ENCODE peak calls at places on chromosome 4, in eight cellular contexts. Z, B, K, C, F, U, I and H are unnamed samples.

GRCh38 chr4:3725936-3726895 is 40.0 kb upstream of the ADRA2C start:
- DNase-seq in K (no peak), B (no peak), C (peak; percentile 52), U (no peak), F (no peak), Z (no peak), I (no peak), H (no peak)

GRCh38 chr4:7652451-7652871 is 217.7 kb upstream of the PSAPL1 start:
- DNase-seq in F (no peak), Z (no peak), I (no peak), B (no peak), C (no peak), U (no peak), K (no peak), H (no peak)

GRCh38 chr4:43564107-43564506 is 671.6 kb downstream of the GRXCR1 start:
- DNase-seq in B (no peak), F (no peak), C (no peak), U (no peak), Z (no peak), K (no peak), I (no peak), H (no peak)

GRCh38 chr4:15341733-15342300 is 86.0 kb upstream of the C1QTNF7 start:
- DNase-seq in Z (no peak), I (no peak), B (no peak), F (no peak), K (no peak), C (no peak), U (no peak), H (no peak)

GRCh38 chr4:183444953-183445543 is 612 bp downstream of the CDKN2AIP start:
- DNase-seq in B (peak; percentile 11), C (peak; percentile 53), K (no peak), U (peak; percentile 80), I (no peak), Z (peak; percentile 7), F (peak; percentile 49), H (no peak)

GRCh38 chr4:159191989-159192388 is 89.1 kb downstream of the RAPGEF2 start:
- DNase-seq in C (peak; percentile 92), B (peak; percentile 76), F (no peak), K (no peak), I (no peak), Z (peak; percentile 83), U (no peak), H (peak; percentile 16)

GRCh38 chr4:10023806-10024205 is 2.5 kb upstream of the SLC2A9 start:
- DNase-seq in F (peak; percentile 56), K (no peak), Z (peak; percentile 10), C (no peak), U (no peak), I (no peak), B (peak; percentile 72), H (no peak)

GRCh38 chr4:152464030-152464823 is 71.7 kb downstream of the FBXW7 start:
- DNase-seq in U (no peak), C (peak; percentile 57), B (no peak), K (no peak), Z (no peak), I (no peak), F (no peak), H (no peak)

GRCh38 chr4:95304898-95305297 is 243.9 kb downstream of the UNC5C start:
- DNase-seq in Z (no peak), U (no peak), I (no peak), K (no peak), C (peak; percentile 42), B (peak; percentile 71), F (no peak), H (no peak)

GRCh38 chr4:44186850-44187246 is 261.8 kb downstream of the KCTD8 start:
- DNase-seq in B (no peak), I (no peak), C (no peak), U (no peak), Z (no peak), F (no peak), K (no peak), H (no peak)

GRCh38 chr4:23305026-23305425 is 584.8 kb downstream of the PPARGC1A start:
- DNase-seq in U (no peak), Z (peak; percentile 0), K (no peak), B (peak; percentile 17), C (no peak), F (no peak), I (no peak), H (no peak)

GRCh38 chr4:165972747-165973146 is 99.7 kb downstream of the TLL1 start:
- DNase-seq in C (no peak), F (no peak), I (no peak), K (no peak), U (no peak), B (peak; percentile 93), Z (no peak), H (no peak)

GRCh38 chr4:1412376-1413220 is 6.4 kb upstream of the NKX1-1 start:
- DNase-seq in U (no peak), B (no peak), F (peak; percentile 32), C (no peak), K (no peak), Z (no peak), I (no peak), H (no peak)

GRCh38 chr4:142435599-142436235 is 410.4 kb downstream of the INPP4B start:
- DNase-seq in K (no peak), C (peak; percentile 93), I (no peak), Z (no peak), F (no peak), B (no peak), U (no peak), H (no peak)

GRCh38 chr4:118352843-118353373 is at the start of gene PRSS12:
- DNase-seq in B (peak; percentile 54), C (peak; percentile 89), Z (peak; percentile 59), K (peak; percentile 15), U (peak; percentile 84), F (peak; percentile 59), I (peak; percentile 63), H (no peak)

GRCh38 chr4:123616970-123617392 is 220.4 kb downstream of the SPRY1 start:
- DNase-seq in I (peak; percentile 83), K (no peak), Z (peak; percentile 34), C (peak; percentile 74), U (no peak), F (peak; percentile 89), B (no peak), H (peak; percentile 0)

GRCh38 chr4:5812506-5813229 is 80.2 kb downstream of the CRMP1 start:
- DNase-seq in U (no peak), C (peak; percentile 82), K (no peak), I (peak; percentile 8), F (no peak), B (peak; percentile 64), Z (peak; percentile 84), H (peak; percentile 6)

GRCh38 chr4:13525606-13526281 is 18.6 kb downstream of the NKX3-2 start:
- DNase-seq in F (no peak), I (no peak), K (no peak), C (no peak), Z (no peak), B (no peak), U (no peak), H (no peak)

GRCh38 chr4:148097811-148098210 is 344.4 kb downstream of the NR3C2 start:
- DNase-seq in U (no peak), C (no peak), B (no peak), I (no peak), K (no peak), Z (no peak), F (no peak), H (no peak)

GRCh38 chr4:180058731-180059215 is 2184.4 kb upstream of the TENM3 start:
- DNase-seq in K (no peak), C (peak; percentile 87), U (peak; percentile 58), B (no peak), Z (peak; percentile 15), I (no peak), F (no peak), H (peak; percentile 47)

GRCh38 chr4:152850377-152850776 is 70.6 kb downstream of the ARFIP1 start:
- DNase-seq in F (peak; percentile 90), C (peak; percentile 92), U (peak; percentile 24), B (peak; percentile 90), Z (peak; percentile 49), I (no peak), K (no peak), H (no peak)

GRCh38 chr4:115187136-115187535 is 73.7 kb upstream of the NDST4 start:
- DNase-seq in I (no peak), K (no peak), Z (peak; percentile 42), B (peak; percentile 17), C (no peak), U (no peak), F (no peak), H (no peak)

GRCh38 chr4:24808261-24808660 is 12.9 kb downstream of the SOD3 start:
- DNase-seq in C (no peak), K (no peak), F (no peak), U (no peak), I (no peak), B (no peak), Z (no peak), H (no peak)

GRCh38 chr4:2253160-2254084 is 8.5 kb downstream of the MXD4 start:
- DNase-seq in B (no peak), F (no peak), U (peak; percentile 47), K (no peak), Z (no peak), I (no peak), C (no peak), H (no peak)

GRCh38 chr4:16757080-16757521 is 141.3 kb downstream of the LDB2 start:
- DNase-seq in C (no peak), B (no peak), I (no peak), Z (peak; percentile 40), F (no peak), U (no peak), K (no peak), H (no peak)

GRCh38 chr4:20432098-20432497 is 180.4 kb downstream of the SLIT2 start:
- DNase-seq in B (no peak), F (no peak), C (peak; percentile 6), U (no peak), I (no peak), K (no peak), Z (peak; percentile 58), H (no peak)

GRCh38 chr4:86934147-86934771 is 552 bp upstream of the AFF1 start:
- DNase-seq in B (peak; percentile 23), Z (no peak), K (no peak), I (no peak), F (no peak), U (no peak), C (peak; percentile 58), H (no peak)